ENCODE peak calls at places on chromosomes 1 and 21, in ten cellular contexts. Z, O, Q, A, M, S, L, J, W and E are unnamed samples.

GRCh38 chr1:22861764-22862440 is 110.8 kb downstream of the LACTBL1 start:
- DNase-seq in Z (no peak), O (no peak), Q (no peak), A (peak), M (no peak), S (no peak), L (peak), J (no peak), W (no peak), E (peak)

GRCh38 chr1:212578043-212578442 is 30.5 kb upstream of the ATF3 start:
- DNase-seq in Z (no peak), O (no peak), Q (no peak), A (no peak), M (no peak), S (no peak), L (no peak), J (no peak), W (no peak), E (no peak)

GRCh38 chr1:160644399-160644798 is 2.4 kb downstream of the SLAMF1 start:
- DNase-seq in Z (no peak), O (no peak), Q (no peak), A (no peak), M (no peak), S (no peak), L (no peak), J (no peak), W (no peak), E (no peak)

GRCh38 chr1:200867018-200867811 is 5.6 kb upstream of the GPR25 start:
- DNase-seq in Z (peak), O (no peak), Q (no peak), A (no peak), M (no peak), S (no peak), L (peak), J (no peak), W (no peak), E (no peak)

GRCh38 chr1:185734929-185735666 is 907 bp downstream of the HMCN1 start:
- DNase-seq in Z (no peak), O (no peak), Q (no peak), A (no peak), M (no peak), S (no peak), L (peak), J (no peak), W (no peak), E (no peak)

GRCh38 chr1:23619299-23620188 is 60.2 kb upstream of the ID3 start:
- DNase-seq in Z (peak), O (peak), Q (peak), A (peak), M (no peak), S (peak), L (peak), J (peak), W (no peak), E (peak)

GRCh38 chr1:107433068-107433467 is 292.2 kb downstream of the NTNG1 start:
- DNase-seq in Z (no peak), O (no peak), Q (no peak), A (no peak), M (no peak), S (no peak), L (no peak), J (no peak), W (no peak), E (no peak)

GRCh38 chr1:18736958-18737357 is 106.3 kb downstream of the PAX7 start:
- DNase-seq in Z (no peak), O (no peak), Q (peak), A (no peak), M (peak), S (no peak), L (no peak), J (no peak), W (no peak), E (no peak)

GRCh38 chr1:234186037-234186688 is 187.1 kb upstream of the COA6 start:
- DNase-seq in Z (no peak), O (no peak), Q (no peak), A (no peak), M (no peak), S (no peak), L (peak), J (no peak), W (no peak), E (peak)

GRCh38 chr1:183033205-183033604 is 10.0 kb downstream of the LAMC1 start:
- DNase-seq in Z (no peak), O (peak), Q (no peak), A (no peak), M (no peak), S (no peak), L (no peak), J (peak), W (no peak), E (no peak)

GRCh38 chr1:197049100-197049499 is 18.0 kb downstream of the F13B start:
- DNase-seq in Z (no peak), O (no peak), Q (no peak), A (no peak), M (no peak), S (no peak), L (no peak), J (no peak), W (no peak), E (no peak)

GRCh38 chr1:151143057-151143435 is 3.4 kb downstream of the SEMA6C start:
- DNase-seq in Z (no peak), O (no peak), Q (no peak), A (no peak), M (no peak), S (no peak), L (no peak), J (no peak), W (no peak), E (no peak)

GRCh38 chr1:231827337-231828105 is 200.9 kb downstream of the DISC1 start:
- DNase-seq in Z (no peak), O (no peak), Q (no peak), A (no peak), M (no peak), S (no peak), L (peak), J (no peak), W (no peak), E (no peak)

GRCh38 chr1:176364231-176364905 is 98.6 kb upstream of the PAPPA2 start:
- DNase-seq in Z (no peak), O (no peak), Q (no peak), A (no peak), M (no peak), S (no peak), L (no peak), J (no peak), W (no peak), E (no peak)

GRCh38 chr1:153366261-153366660 is 8.6 kb downstream of the S100A9 start:
- DNase-seq in Z (no peak), O (no peak), Q (peak), A (no peak), M (peak), S (no peak), L (no peak), J (no peak), W (no peak), E (no peak)

GRCh38 chr1:153365696-153366095 is 8.0 kb downstream of the S100A9 start:
- DNase-seq in Z (no peak), O (no peak), Q (peak), A (no peak), M (no peak), S (no peak), L (no peak), J (no peak), W (no peak), E (no peak)

GRCh38 chr1:153363641-153364040 is 6.0 kb downstream of the S100A9 start:
- DNase-seq in Z (no peak), O (no peak), Q (peak), A (no peak), M (peak), S (no peak), L (no peak), J (no peak), W (no peak), E (no peak)

GRCh38 chr1:153364181-153364580 is 6.5 kb downstream of the S100A9 start:
- DNase-seq in Z (no peak), O (no peak), Q (no peak), A (no peak), M (no peak), S (no peak), L (no peak), J (no peak), W (no peak), E (no peak)

DNA sequence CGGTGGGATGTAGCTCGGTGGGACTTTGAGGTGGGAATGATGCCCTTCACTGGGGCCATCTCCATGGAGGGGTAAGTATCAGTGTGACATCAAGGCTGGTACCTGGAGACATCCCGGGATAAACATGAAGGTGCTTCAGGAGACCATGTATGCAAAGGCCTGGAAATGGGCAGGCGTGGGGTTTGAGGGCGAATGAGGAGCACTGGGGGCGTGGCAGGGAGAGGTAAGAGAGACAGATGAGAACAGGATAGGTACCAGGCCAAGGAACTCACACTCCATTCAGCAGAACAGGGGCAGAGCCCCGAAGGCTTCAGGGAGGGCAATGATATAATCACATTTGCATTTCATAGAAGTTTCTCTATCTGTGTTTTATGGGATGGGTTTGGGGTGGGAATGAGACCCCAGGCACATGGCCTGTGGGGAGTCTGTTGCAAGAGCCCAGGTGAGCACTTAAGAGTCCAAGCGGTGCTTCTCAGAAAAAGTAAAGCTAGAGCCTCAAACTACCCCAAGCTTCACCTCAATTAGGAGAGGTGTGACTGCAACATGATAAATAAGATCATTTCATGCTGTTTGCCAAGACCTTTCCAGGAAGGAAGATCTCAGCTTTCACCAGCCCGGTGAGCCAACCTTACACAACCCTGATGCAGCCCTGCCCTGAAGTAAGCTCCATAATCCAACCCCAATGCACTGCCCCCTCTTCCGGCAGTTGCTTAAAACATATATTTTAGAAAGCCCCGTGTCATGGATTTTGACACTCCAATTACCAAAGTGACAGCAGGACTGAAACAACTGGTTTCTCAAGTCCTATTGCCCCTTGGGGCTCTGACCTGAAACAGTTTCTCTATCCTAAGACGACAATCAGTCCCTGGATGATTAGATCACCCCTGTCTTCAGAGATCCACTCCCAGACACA is 7.4 kb downstream of the S100A9 start:
- DNase-seq in Z (no peak), O (no peak), Q (peak), A (no peak), M (peak), S (no peak), L (no peak), J (no peak), W (peak), E (no peak)
- TF ChIP-seq CTCF in Z (no peak), O (no peak), Q (no peak), A (no peak), M (no peak), S (no peak), L (no peak), J (no peak), W (no peak), E (no peak)

DNA sequence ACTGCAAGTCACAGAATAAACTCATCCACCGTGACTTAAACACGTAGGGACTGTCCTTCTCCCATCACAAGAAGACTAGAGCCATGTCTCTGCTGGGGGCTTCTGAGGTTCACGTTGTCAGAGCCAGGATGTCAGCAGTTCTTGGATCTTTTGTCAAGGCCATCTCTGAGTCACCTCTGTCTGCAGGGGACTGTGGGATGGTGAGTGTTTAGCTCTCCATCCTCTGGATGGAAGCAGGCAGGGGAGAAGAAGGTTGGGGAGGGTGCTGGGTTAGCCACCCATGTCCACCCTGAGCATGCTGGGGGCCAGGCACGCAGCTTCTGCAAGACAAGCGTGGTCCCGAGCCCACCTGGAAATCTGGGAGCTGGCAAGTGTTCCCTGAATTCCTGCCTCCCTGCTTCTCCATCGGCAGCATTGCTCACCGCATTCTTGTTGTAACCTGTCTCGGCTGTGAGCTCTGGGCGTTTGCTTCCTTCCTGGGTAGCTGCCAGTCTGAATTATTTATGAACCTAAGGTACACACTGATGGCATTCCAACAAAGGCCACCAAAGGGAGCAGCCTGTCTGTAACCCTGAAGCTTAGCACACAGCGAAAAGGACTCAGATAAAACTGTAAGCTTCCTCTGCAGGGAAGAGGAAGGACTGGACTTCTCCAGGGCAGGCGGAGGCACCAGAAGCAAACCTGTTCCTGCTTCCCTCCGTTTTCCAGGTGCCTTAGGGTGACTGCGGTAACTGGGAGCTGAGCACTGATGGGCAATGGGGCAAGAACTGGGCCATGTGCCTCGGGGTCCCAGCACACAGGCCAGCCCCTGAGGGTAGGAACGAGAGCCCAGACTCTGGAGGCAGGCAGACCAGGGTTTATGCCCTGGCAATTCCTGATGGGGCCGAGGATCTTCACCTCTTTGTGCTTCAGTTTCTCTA is 88.6 kb downstream of the RIPK4 start:
- DNase-seq in Z (no peak), O (no peak), Q (peak), A (peak), M (peak), S (peak), L (no peak), J (no peak), W (no peak), E (peak)
- TF ChIP-seq CTCF in Z (no peak), O (no peak), Q (no peak), A (no peak), M (no peak), S (no peak), L (no peak), J (no peak), W (no peak), E (no peak)

GRCh38 chr21:19011448-19011847 is 607.9 kb upstream of the TMPRSS15 start:
- DNase-seq in Z (no peak), O (no peak), Q (no peak), A (no peak), M (no peak), S (no peak), L (no peak), J (no peak), W (no peak), E (no peak)

DNA sequence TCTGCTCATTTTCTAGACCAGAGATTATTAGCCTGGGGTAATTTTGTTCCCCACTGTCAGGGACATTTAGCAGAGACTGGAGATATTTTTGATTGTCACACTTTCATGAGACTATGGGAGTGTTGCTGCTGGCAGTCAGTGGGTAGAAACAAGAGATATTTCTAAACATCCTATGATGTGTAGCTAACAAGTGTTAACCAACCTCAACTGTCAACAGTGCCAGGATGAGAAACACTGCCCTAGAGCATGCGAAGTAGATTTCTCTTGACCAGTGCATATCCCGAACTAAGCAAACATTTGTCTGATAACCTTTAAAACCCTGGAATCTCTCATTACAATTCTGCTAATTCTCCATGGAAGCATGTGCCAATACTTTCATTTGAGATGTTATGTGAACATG is 607.4 kb upstream of the TMPRSS15 start:
- DNase-seq in Z (no peak), O (no peak), Q (no peak), A (no peak), M (no peak), S (no peak), L (no peak), J (no peak), W (no peak), E (no peak)
- TF ChIP-seq CTCF in Z (no peak), O (no peak), Q (no peak), A (no peak), M (no peak), S (no peak), L (no peak), J (no peak), W (no peak), E (no peak)

DNA sequence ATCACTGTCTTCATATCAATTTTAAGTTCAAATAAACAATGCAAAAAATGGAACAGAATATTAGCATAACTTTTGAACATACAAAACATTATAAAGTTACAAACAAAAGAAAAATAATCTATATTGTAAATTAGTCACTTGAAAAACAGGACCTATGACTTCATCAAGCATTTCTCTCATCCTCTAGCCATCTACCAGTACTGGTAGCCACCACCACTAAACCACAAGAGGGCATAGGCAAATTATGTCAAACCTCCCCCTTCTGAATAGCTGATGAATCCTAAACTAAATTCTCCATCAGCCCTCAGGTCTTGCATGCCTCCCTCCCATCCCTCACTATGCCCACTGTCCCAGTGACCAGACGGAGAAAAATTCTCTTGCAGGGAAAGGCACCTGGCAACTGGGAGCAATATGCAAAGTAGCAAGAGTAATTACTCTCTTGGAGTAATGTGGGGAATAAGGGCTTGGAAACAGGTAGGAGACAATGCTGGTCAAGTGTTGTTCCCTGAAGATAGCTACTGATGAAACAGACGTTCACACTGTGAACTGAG is 37.1 kb downstream of the SSX2IP start:
- DNase-seq in Z (no peak), O (no peak), Q (no peak), A (no peak), M (no peak), S (no peak), L (no peak), J (no peak), W (no peak), E (no peak)
- TF ChIP-seq CTCF in Z (no peak), O (no peak), Q (no peak), A (no peak), M (no peak), S (no peak), L (no peak), J (no peak), W (no peak), E (no peak)

GRCh38 chr1:20339811-20340457 is 49.3 kb downstream of the VWA5B1 start:
- DNase-seq in Z (no peak), O (no peak), Q (peak), A (no peak), M (no peak), S (no peak), L (no peak), J (no peak), W (no peak), E (no peak)

GRCh38 chr1:20337581-20337980 is 46.9 kb downstream of the VWA5B1 start:
- DNase-seq in Z (no peak), O (no peak), Q (peak), A (no peak), M (no peak), S (no peak), L (no peak), J (no peak), W (no peak), E (no peak)

GRCh38 chr1:20336105-20336605 is 45.5 kb downstream of the VWA5B1 start:
- DNase-seq in Z (no peak), O (no peak), Q (peak), A (no peak), M (no peak), S (no peak), L (no peak), J (no peak), W (no peak), E (no peak)
- TF ChIP-seq CTCF in Z (no peak), O (no peak), Q (no peak), A (no peak), M (no peak), S (no peak), L (no peak), J (no peak), W (no peak), E (no peak)

DNA sequence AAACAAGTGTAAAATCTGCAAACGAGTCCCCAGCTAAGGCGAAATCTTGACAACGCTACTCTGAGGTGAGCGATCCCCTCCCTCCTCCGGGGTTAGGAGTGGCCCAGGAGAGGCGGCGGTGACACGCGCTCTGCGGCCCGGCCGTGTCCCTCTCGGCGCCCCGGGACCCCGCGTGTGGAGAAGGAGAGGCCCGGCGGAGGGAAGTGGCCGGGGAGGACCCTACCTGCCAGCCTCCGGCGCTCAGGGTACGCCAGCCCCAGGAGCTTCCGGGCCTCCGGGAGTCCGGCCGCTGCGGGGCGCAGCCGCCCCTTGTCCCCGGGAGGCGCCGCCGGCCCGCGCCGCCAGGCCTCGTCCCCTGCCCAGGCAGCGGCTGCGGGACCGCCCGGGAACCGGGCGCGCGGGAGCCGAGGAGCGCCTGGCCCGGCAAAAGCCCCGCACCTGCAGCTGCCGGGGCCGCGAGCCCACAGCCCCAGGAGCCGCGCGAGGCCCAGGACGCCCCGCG is 543 bp downstream of the ABCB10 start:
- DNase-seq in Z (peak), O (peak), Q (peak), A (peak), M (peak), S (peak), L (peak), J (peak), W (peak), E (no peak)
- TF ChIP-seq CTCF in Z (peak), O (peak), Q (no peak), A (peak), M (no peak), S (no peak), L (peak), J (no peak), W (no peak), E (no peak)

DNA sequence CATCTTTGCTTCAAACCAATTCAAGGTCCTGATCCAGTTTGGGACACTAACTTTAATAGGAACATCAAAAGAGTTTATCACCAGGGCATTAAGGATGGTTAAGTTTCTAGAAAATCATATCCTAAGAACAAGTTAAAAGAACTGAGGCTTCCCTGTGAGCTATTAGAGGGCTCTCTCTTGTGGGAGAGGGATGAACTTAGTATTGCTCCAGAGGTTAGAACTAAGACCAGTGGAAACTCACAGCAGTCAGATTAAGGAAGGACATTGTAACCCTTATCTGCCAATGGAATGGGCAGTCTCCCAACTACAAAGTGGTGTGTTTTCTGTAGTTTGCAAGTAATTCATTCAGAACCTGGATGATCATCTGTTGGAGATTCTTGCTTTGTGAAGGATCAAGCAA is 36.8 kb downstream of the UBE2U start:
- DNase-seq in Z (no peak), O (no peak), Q (no peak), A (no peak), M (no peak), S (no peak), L (peak), J (no peak), W (no peak), E (no peak)
- TF ChIP-seq CTCF in Z (no peak), O (no peak), Q (no peak), A (no peak), M (no peak), S (no peak), L (peak), J (no peak), W (no peak), E (peak)